ENCODE peak calls at places on chromosomes 4 and X, in five cellular contexts. N, Q, V, C and M are unnamed samples.

GRCh38 chrX:48971325-48972213 is at the start of gene KCND1:
- DNase-seq in Q (peak; percentile 29), N (no peak), V (no peak), C (peak; percentile 28), M (peak; percentile 19)

GRCh38 chr4:1208266-1208961 is 36.0 kb upstream of the SPON2 start:
- DNase-seq in V (peak; percentile 81), N (no peak), Q (no peak), C (peak; percentile 30), M (no peak)

GRCh38 chr4:32519060-32519459 is 1798.9 kb downstream of the PCDH7 start:
- DNase-seq in V (no peak), N (no peak), C (no peak), Q (no peak), M (no peak)

GRCh38 chr4:12319765-12320164 is 891.1 kb upstream of the HS3ST1 start:
- DNase-seq in V (no peak), N (no peak), Q (no peak), C (no peak), M (no peak)

GRCh38 chrX:68732906-68733493 is 85.5 kb downstream of the STARD8 start:
- DNase-seq in Q (peak; percentile 71), C (peak; percentile 61), N (no peak), V (peak; percentile 85), M (no peak)

GRCh38 chrX:13014111-13015094 is 30.0 kb downstream of the FAM9C start:
- DNase-seq in N (no peak), Q (no peak), C (no peak), V (no peak), M (no peak)

GRCh38 chr4:187309456-187309855 is 585.8 kb upstream of the FAT1 start:
- DNase-seq in Q (no peak), V (no peak), C (no peak), N (no peak), M (no peak)

GRCh38 chr4:183449193-183449888 is 4.9 kb downstream of the CDKN2AIP start:
- DNase-seq in N (no peak), Q (no peak), V (no peak), C (no peak), M (no peak)

GRCh38 chrX:41010188-41010846 is 74.9 kb upstream of the USP9X start:
- DNase-seq in V (peak; percentile 85), Q (peak; percentile 79), N (no peak), C (peak; percentile 76), M (peak; percentile 53)
- TF ChIP-seq POLR2AphosphoS5 in V (peak; percentile 84), Q (no peak), N (no peak), C (peak; percentile 21), M (peak; percentile 76)

GRCh38 chr4:16226816-16227461 is 668 bp upstream of the TAPT1 start:
- DNase-seq in V (peak; percentile 91), N (no peak), C (peak; percentile 69), Q (peak; percentile 56), M (peak; percentile 62)
- TF ChIP-seq POLR2AphosphoS5 in V (no peak), N (no peak), C (no peak), Q (no peak), M (no peak)

GRCh38 chr4:15162465-15163283 is 160.4 kb downstream of the CPEB2 start:
- DNase-seq in C (no peak), Q (no peak), N (no peak), V (no peak), M (no peak)

GRCh38 chr4:15161439-15161838 is 159.2 kb downstream of the CPEB2 start:
- DNase-seq in V (no peak), Q (no peak), N (no peak), C (no peak), M (no peak)

GRCh38 chr4:15162046-15162445 is 159.8 kb downstream of the CPEB2 start:
- DNase-seq in C (no peak), Q (no peak), V (no peak), N (no peak), M (no peak)

GRCh38 chr4:15163284-15163645 is 161.0 kb downstream of the CPEB2 start:
- DNase-seq in V (no peak), C (no peak), N (no peak), Q (no peak), M (no peak)

GRCh38 chr4:15164571-15164970 is 162.3 kb downstream of the CPEB2 start:
- DNase-seq in N (no peak), V (no peak), C (no peak), Q (no peak), M (no peak)
- TF ChIP-seq POLR2AphosphoS5 in N (no peak), V (no peak), C (no peak), Q (no peak), M (no peak)

DNA sequence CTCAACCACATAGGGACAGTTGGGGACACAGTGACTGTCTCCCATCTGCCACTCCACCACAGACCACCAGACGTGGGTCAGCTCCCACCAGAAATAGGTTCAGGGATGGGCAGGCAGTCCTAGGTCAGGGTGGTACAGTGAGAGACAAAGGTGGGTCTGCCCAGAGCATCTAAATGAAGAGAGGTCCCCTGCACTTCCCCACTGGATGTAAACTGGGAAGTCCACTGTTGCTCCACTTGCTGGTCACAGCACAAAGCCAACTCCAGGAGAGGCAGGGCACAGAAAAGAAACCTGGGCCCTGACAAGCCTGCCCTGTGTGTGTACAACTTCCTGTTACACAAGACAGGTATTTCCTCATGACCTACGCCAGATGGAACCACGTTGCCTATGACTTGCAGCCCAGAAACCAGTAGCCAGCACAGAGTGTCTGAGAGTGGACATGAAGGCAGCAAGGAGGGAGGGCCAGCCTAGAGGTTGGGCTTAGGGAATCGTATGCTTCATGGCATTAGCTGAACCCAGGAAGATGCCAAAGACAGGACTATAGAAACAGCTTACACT is 161.8 kb downstream of the SH3KBP1 start:
- DNase-seq in V (no peak), N (no peak), C (no peak), Q (no peak), M (no peak)
- TF ChIP-seq POLR2AphosphoS5 in V (peak; percentile 58), N (no peak), C (no peak), Q (no peak), M (no peak)

GRCh38 chr4:38802561-38803355 is 1.8 kb downstream of the TLR1 start:
- DNase-seq in C (no peak), V (no peak), N (no peak), Q (no peak), M (no peak)
- TF ChIP-seq POLR2AphosphoS5 in C (no peak), V (no peak), N (no peak), Q (no peak), M (no peak)

GRCh38 chrX:51891821-51892551 is 1.4 kb upstream of the MAGED1 start:
- DNase-seq in V (no peak), Q (no peak), C (no peak), N (no peak), M (no peak)

GRCh38 chrX:51896626-51897025 is 3.2 kb downstream of the MAGED1 start:
- DNase-seq in V (no peak), C (no peak), N (no peak), Q (no peak), M (no peak)

GRCh38 chrX:51894697-51895336 is 1.4 kb downstream of the MAGED1 start:
- DNase-seq in V (no peak), Q (no peak), C (peak; percentile 27), N (no peak), M (no peak)

GRCh38 chrX:51892921-51893745 is at the start of gene MAGED1:
- DNase-seq in C (peak; percentile 86), V (peak; percentile 89), N (peak; percentile 67), Q (peak; percentile 89), M (peak; percentile 86)

GRCh38 chrX:51893931-51894696 is 691 bp downstream of the MAGED1 start:
- DNase-seq in C (no peak), N (no peak), Q (no peak), V (no peak), M (no peak)
- TF ChIP-seq POLR2AphosphoS5 in C (no peak), N (no peak), Q (no peak), V (no peak), M (no peak)

DNA sequence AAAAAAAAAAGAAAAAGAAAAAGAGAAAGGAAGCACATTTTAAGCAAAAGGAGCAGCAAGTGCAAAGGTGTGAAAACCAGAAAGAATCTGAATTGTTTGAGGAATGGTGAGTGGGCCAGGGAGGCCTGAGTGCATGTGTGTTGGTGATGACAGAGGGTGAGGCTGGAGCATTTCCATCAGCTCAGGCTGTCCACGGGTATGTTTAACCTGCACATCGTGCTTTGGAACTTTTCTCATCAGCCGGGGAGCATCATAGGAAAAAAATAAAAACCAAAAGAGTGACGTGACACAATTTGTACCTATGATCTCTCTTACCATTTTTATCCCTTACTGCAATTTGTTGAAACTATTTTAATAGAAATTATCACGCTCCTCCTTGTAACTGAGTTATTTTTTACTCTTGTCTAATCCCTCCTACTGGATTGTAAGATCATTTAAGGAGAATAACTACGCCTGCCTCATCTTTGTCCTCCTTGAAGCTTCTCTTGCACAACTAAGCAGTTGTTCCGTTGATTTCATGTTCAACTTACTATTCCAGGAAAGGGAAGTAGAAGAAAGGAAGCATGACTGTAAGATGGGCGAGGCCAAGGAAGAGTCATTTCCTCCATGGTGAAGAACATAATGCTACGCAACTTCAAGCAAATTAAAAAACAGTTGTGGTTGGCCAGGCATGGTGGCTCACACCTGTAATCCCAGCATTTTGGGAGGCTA is 7.0 kb downstream of the PALLD start:
- DNase-seq in V (no peak), N (no peak), C (no peak), Q (no peak), M (no peak)
- TF ChIP-seq POLR2AphosphoS5 in V (peak; percentile 76), N (no peak), C (no peak), Q (no peak), M (no peak)